ENCODE peak calls at places on chromosome 14, in six cellular contexts. S is hepatocyte, G is ascending aorta, H is kidney epithelial cell, U is BE2C, R is heart right ventricle. A is an unnamed sample. For H3K27me3, the result is how much of the 10 kb centered on the place peaks cover.

GRCh38 chr14:56660677-56661389 is 81.2 kb downstream of the TMEM260 start:
- DNase-seq in H (no peak), S (no peak), G (no peak), U (no peak), R (no peak), A (no peak)

GRCh38 chr14:101830271-101830670 is 68.8 kb downstream of the PPP2R5C start:
- DNase-seq in U (no peak), R (no peak), S (no peak), H (no peak), G (no peak), A (no peak)

GRCh38 chr14:76856769-76857168 is 30.6 kb downstream of the LRRC74A start:
- DNase-seq in H (no peak), U (no peak), S (no peak), R (no peak), G (no peak), A (no peak)

GRCh38 chr14:91113829-91114078 is at the start of gene DGLUCY:
- DNase-seq in R (peak), H (no peak), U (peak), G (peak), S (peak), A (peak)

GRCh38 chr14:102898298-102898697 is 24.2 kb upstream of the AMN start:
- DNase-seq in S (no peak), H (no peak), R (no peak), U (no peak), G (no peak), A (no peak)

GRCh38 chr14:78967111-78967809 is 797.1 kb downstream of the NRXN3 start:
- DNase-seq in R (no peak), H (no peak), G (no peak), S (no peak), U (no peak), A (peak)

GRCh38 chr14:36094963-36095362 is 81.6 kb downstream of the PTCSC3 start:
- DNase-seq in S (no peak), U (no peak), G (no peak), R (no peak), H (no peak), A (no peak)

GRCh38 chr14:52536269-52536668 is 16.0 kb downstream of the TXNDC16 start:
- DNase-seq in U (no peak), S (no peak), R (no peak), G (no peak), H (no peak), A (no peak)

GRCh38 chr14:94764573-94764972 is 5.3 kb downstream of the GSC start:
- DNase-seq in H (no peak), U (no peak), S (no peak), G (no peak), R (no peak), A (no peak)

GRCh38 chr14:83483063-83483462 is 1949.4 kb upstream of the SEL1L start:
- DNase-seq in S (peak), G (no peak), H (no peak), R (no peak), U (no peak), A (no peak)

GRCh38 chr14:72610831-72611200 is 283.1 kb downstream of the DPF3 start:
- DNase-seq in S (no peak), G (no peak), R (no peak), H (no peak), U (no peak), A (no peak)

GRCh38 chr14:77593501-77593911 is 22.9 kb downstream of the SPTLC2 start:
- DNase-seq in H (no peak), R (no peak), U (no peak), G (no peak), S (no peak), A (no peak)

GRCh38 chr14:92579244-92579643 is 65.7 kb downstream of the RIN3 start:
- DNase-seq in G (no peak), U (no peak), H (no peak), R (no peak), S (no peak), A (no peak)

GRCh38 chr14:92575061-92575772 is 61.6 kb downstream of the RIN3 start:
- DNase-seq in R (no peak), U (no peak), S (no peak), G (no peak), H (no peak), A (no peak)

GRCh38 chr14:92575773-92576303 is 62.3 kb downstream of the RIN3 start:
- DNase-seq in H (no peak), S (no peak), R (no peak), G (no peak), U (no peak), A (no peak)

GRCh38 chr14:92578511-92578910 is 64.9 kb downstream of the RIN3 start:
- DNase-seq in G (peak), U (no peak), R (no peak), S (no peak), H (no peak), A (no peak)

GRCh38 chr14:92577321-92577742 is 63.8 kb downstream of the RIN3 start:
- DNase-seq in S (no peak), R (no peak), H (no peak), G (no peak), U (no peak), A (no peak)
- H3K4me3 ChIP-seq in S (no peak), R (no peak), H (no peak), G (no peak), U (no peak), A (no peak)

GRCh38 chr14:23071975-23072539 is 14.7 kb upstream of the CDH24 start:
- DNase-seq in S (peak), G (no peak), R (no peak), H (no peak), U (no peak), A (no peak)

GRCh38 chr14:23076785-23077408 is 18.0 kb downstream of the ACIN1 start:
- DNase-seq in R (no peak), G (no peak), U (peak), S (peak), H (no peak), A (no peak)

GRCh38 chr14:23077962-23078361 is 17.0 kb downstream of the ACIN1 start:
- DNase-seq in U (no peak), H (no peak), R (no peak), G (no peak), S (no peak), A (no peak)

GRCh38 chr14:23071244-23071974 is 14.1 kb upstream of the CDH24 start:
- DNase-seq in U (peak), S (peak), R (peak), H (peak), G (peak), A (peak)

GRCh38 chr14:23074906-23075305 is 17.6 kb upstream of the CDH24 start:
- DNase-seq in S (no peak), G (no peak), R (no peak), U (no peak), H (no peak), A (no peak)
- H3K27me3 ChIP-seq in S (under half), G (under half), R (under half), U (under half), H (under half), A (under half)

DNA sequence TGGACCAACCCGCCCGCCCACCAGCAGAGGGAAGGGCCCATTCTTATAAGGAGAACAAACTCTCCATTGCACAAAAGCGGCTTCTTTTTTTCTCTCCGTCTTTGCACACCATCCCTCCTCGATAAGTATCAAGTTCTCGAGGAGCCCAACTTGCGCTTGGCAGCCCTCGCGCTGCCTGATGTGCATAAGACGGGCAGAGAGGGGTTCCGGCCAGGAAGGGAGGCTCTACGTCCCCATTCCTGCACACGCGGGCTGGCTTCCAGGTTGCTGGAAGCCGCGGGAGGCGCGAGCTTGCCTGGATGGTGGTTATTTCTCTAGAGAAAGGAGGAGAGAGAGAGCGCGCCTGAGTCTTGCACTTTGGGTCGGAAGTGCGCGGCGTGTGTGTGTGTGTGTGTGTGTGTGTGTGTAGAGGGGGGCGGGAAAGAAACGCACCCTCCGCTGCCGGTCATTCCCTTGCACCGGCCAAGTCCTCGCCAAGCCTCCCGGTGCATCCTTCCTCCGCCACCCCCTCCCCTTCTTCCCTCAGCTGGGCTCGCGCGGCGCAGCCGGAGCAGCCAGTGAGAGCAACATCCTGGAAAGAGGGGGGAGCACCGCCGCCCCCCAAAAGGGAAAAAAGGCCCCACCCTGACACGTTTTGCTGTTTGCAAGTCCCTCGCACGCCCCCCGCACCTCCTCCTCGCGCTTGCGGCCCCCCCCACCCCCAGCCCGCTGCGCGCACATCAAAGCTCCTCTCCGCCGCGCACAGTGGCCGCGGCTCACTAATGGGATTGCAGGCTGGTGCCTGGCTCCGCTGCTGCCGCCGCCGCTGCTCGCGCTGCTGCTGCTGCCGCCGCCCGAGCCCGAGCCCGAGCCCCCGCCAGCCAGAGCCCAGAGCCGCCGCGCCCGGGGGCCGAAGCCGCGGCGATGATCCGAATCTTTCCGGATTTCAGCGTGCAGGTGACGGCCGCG is 4.5 kb upstream of the NPAS3 start:
- DNase-seq in G (no peak), R (peak), U (peak), S (peak), H (no peak), A (no peak)
- H3K4me3 ChIP-seq in G (peak), R (peak), U (no peak), S (peak), H (peak), A (peak)

DNA sequence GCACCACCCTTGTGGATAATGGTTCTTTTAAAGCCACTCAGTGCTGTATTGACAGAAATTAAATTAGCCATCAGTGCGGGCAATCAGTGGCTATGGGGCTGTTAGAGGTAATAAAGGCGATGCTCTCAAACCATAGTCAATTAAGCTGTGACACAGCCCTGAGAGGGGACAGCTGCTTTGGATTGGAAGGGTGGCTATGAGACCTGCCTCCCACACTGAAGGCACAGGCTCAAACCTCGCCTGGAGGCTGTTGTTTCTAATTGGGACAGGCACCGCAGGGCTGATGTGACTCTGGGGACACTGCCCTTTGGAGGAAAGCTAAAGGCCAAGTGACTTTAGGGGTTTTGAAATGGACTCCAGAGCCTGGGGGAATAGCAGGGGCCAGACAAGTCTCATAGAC is 562.2 kb downstream of the VRK1 start:
- DNase-seq in S (no peak), G (no peak), H (no peak), R (no peak), U (no peak), A (no peak)
- H3K27me3 ChIP-seq in S (under half), G (under half), H (under half), R (under half), U (under half), A (under half)

GRCh38 chr14:54652188-54652889 is 85.4 kb downstream of the SAMD4A start:
- DNase-seq in U (no peak), H (peak), S (peak), G (peak), R (peak), A (peak)
- H3K4me3 ChIP-seq in U (no peak), H (no peak), S (no peak), G (peak), R (peak), A (peak)

GRCh38 chr14:24160499-24160849 is 591 bp upstream of the IRF9 start:
- DNase-seq in G (no peak), H (no peak), S (no peak), R (no peak), U (no peak), A (no peak)

GRCh38 chr14:24159777-24160498 is 1.1 kb upstream of the IRF9 start:
- DNase-seq in G (no peak), H (no peak), U (no peak), S (no peak), R (no peak), A (no peak)

GRCh38 chr14:24162083-24162482 is 1.0 kb downstream of the IRF9 start:
- DNase-seq in R (no peak), U (no peak), S (no peak), G (no peak), H (no peak), A (no peak)

GRCh38 chr14:24164591-24164991 is 3.5 kb downstream of the IRF9 start:
- DNase-seq in R (no peak), U (no peak), S (no peak), H (no peak), G (no peak), A (no peak)

DNA sequence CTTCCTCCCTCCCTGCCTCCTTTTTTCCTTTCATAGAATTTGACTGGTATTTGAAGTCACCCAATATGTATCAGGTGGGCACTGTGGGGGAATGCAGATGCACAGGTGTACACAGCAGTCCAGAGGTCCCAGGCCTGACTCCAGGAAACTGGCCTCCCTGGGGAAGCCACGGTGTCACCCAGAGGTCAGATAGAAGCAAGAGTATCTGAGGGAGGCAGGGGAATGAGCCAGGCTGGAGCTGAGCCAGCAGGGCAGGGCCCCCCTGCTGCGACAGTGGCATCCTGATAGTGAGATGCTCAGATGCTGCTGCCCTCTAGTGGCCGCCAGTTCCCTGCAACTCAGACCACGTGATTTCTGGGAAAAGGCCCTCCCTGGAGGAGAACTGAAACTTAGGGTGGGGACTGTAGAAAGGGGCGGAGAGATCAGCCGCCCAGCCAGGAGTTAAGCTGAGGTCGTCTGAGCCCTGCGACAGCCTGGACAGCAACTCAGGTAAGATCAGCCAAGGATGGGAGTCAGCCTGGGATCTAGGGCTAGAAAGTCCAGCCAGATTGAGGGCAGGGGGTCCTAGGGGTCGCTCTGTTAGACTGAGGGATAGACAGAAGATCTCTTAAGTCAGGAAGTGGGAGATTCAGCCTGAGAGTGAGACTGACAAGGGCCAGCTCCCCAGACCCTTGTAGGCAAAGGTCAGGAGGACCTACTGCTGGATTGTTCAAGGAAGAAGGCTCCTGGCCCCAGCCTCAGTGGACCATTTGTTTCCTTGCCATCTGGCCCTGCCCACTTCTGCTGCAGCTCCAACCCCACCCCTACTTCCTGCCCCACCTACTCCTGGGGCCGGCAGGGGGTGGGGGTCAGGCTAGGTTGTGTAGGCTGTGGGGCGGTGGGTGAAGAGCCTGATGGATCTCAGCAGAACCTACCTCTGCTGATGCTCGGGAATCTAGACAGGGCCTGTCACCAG is at the start of gene IRF9:
- DNase-seq in R (peak), G (peak), S (peak), U (peak), H (peak), A (peak)
- H3K27me3 ChIP-seq in R (under half), G (under half), S (under half), U (under half), H (under half), A (under half)

DNA sequence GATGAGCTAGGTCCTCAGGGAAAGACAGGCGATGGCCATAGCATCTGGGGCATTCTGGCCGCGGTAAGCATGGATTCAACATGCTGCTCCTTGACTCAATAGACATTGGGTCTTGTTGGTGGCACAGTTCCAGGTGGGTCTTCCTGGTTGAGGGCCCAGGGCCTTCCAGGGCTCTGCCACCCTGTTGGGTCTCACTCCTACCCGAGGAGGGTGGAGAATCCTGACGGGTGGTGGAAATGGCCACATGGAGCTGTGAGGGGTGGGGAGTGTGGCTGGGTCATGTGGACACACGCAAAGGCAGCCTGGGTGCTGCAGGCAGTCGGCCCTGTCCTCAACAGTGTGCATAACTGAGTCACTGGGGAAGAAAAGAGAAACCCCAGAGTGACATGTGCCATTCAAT is 148.1 kb downstream of the KIF26A start:
- DNase-seq in R (no peak), H (no peak), S (no peak), G (no peak), U (no peak), A (no peak)
- H3K4me3 ChIP-seq in R (no peak), H (no peak), S (no peak), G (no peak), U (no peak), A (no peak)

DNA sequence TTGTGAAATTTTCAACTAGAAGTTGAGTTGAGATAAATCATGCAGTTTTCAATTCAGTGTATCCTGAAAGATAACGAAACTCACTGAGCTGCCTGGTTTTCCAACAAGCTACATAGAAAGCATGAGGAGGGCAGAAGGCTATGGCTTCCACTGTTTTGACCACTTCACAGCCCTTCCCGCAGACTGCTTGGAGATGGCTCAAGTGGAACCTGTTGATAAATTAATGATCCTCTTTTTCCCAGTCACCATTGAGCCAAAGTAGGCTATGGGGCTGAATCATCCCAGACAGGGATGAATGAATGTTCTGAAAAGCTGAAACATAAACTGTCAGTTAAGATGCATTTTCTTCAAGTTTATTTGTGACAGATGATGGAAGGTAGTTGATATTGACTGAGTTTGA is 214.0 kb downstream of the RAD51B start:
- DNase-seq in R (no peak), S (no peak), H (no peak), U (no peak), G (no peak), A (no peak)
- H3K27me3 ChIP-seq in R (under half), S (under half), H (under half), U (under half), G (under half), A (under half)

DNA sequence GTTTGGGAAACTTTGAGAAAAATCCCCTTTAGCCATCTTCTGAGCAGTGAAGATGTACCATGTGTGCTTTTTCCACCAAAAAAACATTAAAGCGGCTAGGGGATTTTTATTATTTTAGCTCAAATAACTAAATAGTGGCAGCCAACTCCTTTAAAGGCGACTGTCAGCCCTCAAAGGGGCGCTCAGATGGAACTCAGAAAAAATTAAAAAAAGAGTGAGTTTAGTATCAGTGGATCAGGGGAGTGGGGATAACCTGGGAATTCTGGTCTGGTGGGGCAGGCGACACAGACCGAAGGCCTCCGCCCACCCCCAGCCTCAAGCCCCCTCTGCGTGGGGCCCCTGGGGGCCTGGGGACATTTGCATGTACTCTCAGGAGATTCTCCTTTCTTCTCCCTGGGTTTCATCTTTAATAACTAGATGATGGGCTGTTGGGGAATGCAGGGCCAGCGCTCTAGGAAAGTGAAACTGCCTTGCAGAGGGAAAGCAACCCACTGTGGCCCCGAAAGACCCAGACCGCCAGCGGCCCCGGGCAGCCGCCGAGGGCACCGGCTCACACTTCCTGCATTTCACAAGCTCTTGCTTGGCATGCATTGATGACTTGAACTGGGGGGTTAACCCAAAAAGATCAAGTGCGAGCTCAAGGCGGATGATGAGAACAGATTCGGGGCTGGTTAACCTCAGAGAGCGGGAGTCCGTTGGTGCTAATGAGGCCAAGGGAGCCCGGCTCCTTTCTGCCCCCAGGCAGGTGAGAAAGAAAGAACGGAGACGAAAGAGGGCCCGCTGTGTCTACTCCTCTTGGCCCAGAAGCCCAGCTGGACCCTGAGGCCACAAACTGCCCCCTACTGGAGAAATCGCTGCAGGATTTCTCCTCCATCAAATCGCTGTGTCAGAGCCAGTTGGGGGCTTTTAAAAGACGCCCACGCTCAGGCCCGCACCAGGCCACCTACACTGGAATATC is 7.3 kb upstream of the BATF start:
- DNase-seq in R (no peak), S (no peak), U (no peak), G (no peak), H (no peak), A (no peak)
- H3K4me3 ChIP-seq in R (peak), S (no peak), U (no peak), G (no peak), H (no peak), A (peak)